ENCODE peak calls at places on chromosome 10, in six cellular contexts. L is AG09309; S is activated naive CD8-positive, alpha-beta T cell treated with anti-CD3 and anti-CD28 coated beads, Interleukin-2, amount 10 ng/mL, durations not matched to agents 7 days and 5 days; X is HTR-8/SVneo; N is GM18507; Z is H54. J is an unnamed sample.

GRCh38 chr10:131708225-131708624 is 192.6 kb upstream of the PPP2R2D start:
- DNase-seq in N (no peak), X (no peak), L (no peak), Z (no peak), S (no peak), J (no peak)

GRCh38 chr10:73905256-73906018 is 5.5 kb upstream of the PLAU start:
- DNase-seq in X (no peak), L (no peak), S (no peak), Z (no peak), N (no peak), J (no peak)

GRCh38 chr10:88152720-88153119 is 289.3 kb downstream of the PTEN start:
- DNase-seq in N (peak; percentile 51), Z (peak; percentile 50), L (peak; percentile 99), S (peak; percentile 32), X (peak; percentile 69), J (peak; percentile 90)

GRCh38 chr10:111999915-112000302 is 183.7 kb downstream of the GPAM start:
- DNase-seq in L (no peak), X (no peak), S (no peak), N (no peak), Z (no peak), J (no peak)

GRCh38 chr10:51743146-51743545 is 43.8 kb upstream of the CSTF2T start:
- DNase-seq in S (no peak), Z (no peak), X (no peak), L (no peak), N (no peak), J (peak; percentile 51)

GRCh38 chr10:49139000-49139865 is 5.4 kb upstream of the FAM170B start:
- DNase-seq in S (no peak), N (no peak), X (no peak), L (peak; percentile 62), Z (no peak), J (no peak)

GRCh38 chr10:124640056-124640455 is 104.1 kb downstream of the FAM53B start:
- DNase-seq in S (no peak), X (no peak), L (no peak), N (no peak), Z (no peak), J (no peak)

GRCh38 chr10:109480836-109481235 is 442.5 kb downstream of the XPNPEP1 start:
- DNase-seq in N (no peak), X (no peak), Z (no peak), L (no peak), S (no peak), J (no peak)

GRCh38 chr10:105148456-105148855 is 507.4 kb downstream of the SORCS3 start:
- DNase-seq in S (no peak), X (no peak), Z (no peak), L (no peak), N (no peak), J (no peak)

GRCh38 chr10:123996302-123996701 is 97.1 kb downstream of the CHST15 start:
- DNase-seq in S (no peak), N (no peak), L (no peak), Z (no peak), X (no peak), J (no peak)

GRCh38 chr10:67487199-67487598 is 208.8 kb downstream of the CTNNA3 start:
- DNase-seq in Z (no peak), X (no peak), S (no peak), L (no peak), N (no peak), J (no peak)

GRCh38 chr10:111560042-111560441 is 483.2 kb downstream of the ADRA2A start:
- DNase-seq in Z (no peak), N (no peak), L (no peak), S (no peak), X (no peak), J (no peak)

GRCh38 chr10:119090026-119090808 is 9.6 kb upstream of the EIF3A start:
- DNase-seq in X (no peak), L (no peak), Z (no peak), N (no peak), S (no peak), J (peak; percentile 84)

J was measured in GM12865.